ENCODE peak calls at places on chromosomes 2 and 18, in six cellular contexts. One of them, this sample, is unnamed.

GRCh38 chr18:37499008-37499407 is 66.6 kb downstream of the CELF4 start:
- DNase-seq in lower leg skin: no peak
- DNase-seq in cardiac muscle cell: no peak
- DNase-seq in CD4-positive, alpha-beta T cell: no peak
- DNase-seq in SK-N-SH: no peak
- DNase-seq in A549: no peak
- DNase-seq in this sample: no peak

GRCh38 chr18:56770873-56771272 is 119.7 kb downstream of the WDR7 start:
- DNase-seq in lower leg skin: no peak
- DNase-seq in cardiac muscle cell: peak
- DNase-seq in CD4-positive, alpha-beta T cell: no peak
- DNase-seq in SK-N-SH: no peak
- DNase-seq in A549: no peak
- DNase-seq in this sample: no peak

GRCh38 chr2:236769981-236770671 is 200.5 kb downstream of the ACKR3 start:
- DNase-seq in lower leg skin: no peak
- DNase-seq in cardiac muscle cell: peak
- DNase-seq in CD4-positive, alpha-beta T cell: no peak
- DNase-seq in SK-N-SH: no peak
- DNase-seq in A549: peak
- DNase-seq in this sample: no peak

GRCh38 chr2:165720526-165720925 is 73.5 kb downstream of the GALNT3 start:
- DNase-seq in lower leg skin: no peak
- DNase-seq in cardiac muscle cell: peak
- DNase-seq in CD4-positive, alpha-beta T cell: no peak
- DNase-seq in SK-N-SH: no peak
- DNase-seq in A549: no peak
- DNase-seq in this sample: no peak

GRCh38 chr2:60706021-60706420 is 50.0 kb upstream of the PAPOLG start:
- DNase-seq in lower leg skin: no peak
- DNase-seq in cardiac muscle cell: no peak
- DNase-seq in CD4-positive, alpha-beta T cell: no peak
- DNase-seq in SK-N-SH: no peak
- DNase-seq in A549: no peak
- DNase-seq in this sample: no peak

GRCh38 chr2:45283764-45284620 is 274.7 kb upstream of the SIX2 start:
- DNase-seq in lower leg skin: no peak
- DNase-seq in cardiac muscle cell: peak
- DNase-seq in CD4-positive, alpha-beta T cell: no peak
- DNase-seq in SK-N-SH: no peak
- DNase-seq in A549: peak
- DNase-seq in this sample: no peak

GRCh38 chr2:229920011-229920781 is 1.6 kb downstream of the TRIP12 start:
- DNase-seq in lower leg skin: no peak
- DNase-seq in cardiac muscle cell: no peak
- DNase-seq in CD4-positive, alpha-beta T cell: peak
- DNase-seq in SK-N-SH: no peak
- DNase-seq in A549: no peak
- DNase-seq in this sample: peak

GRCh38 chr2:197369228-197369945 is 58.8 kb upstream of the ANKRD44 start:
- DNase-seq in lower leg skin: no peak
- DNase-seq in cardiac muscle cell: peak
- DNase-seq in CD4-positive, alpha-beta T cell: no peak
- DNase-seq in SK-N-SH: no peak
- DNase-seq in A549: no peak
- DNase-seq in this sample: no peak

GRCh38 chr2:143936758-143937562 is 583.0 kb downstream of the ZEB2 start:
- DNase-seq in lower leg skin: no peak
- DNase-seq in cardiac muscle cell: peak
- DNase-seq in CD4-positive, alpha-beta T cell: no peak
- DNase-seq in SK-N-SH: peak
- DNase-seq in A549: peak
- DNase-seq in this sample: no peak

GRCh38 chr2:2708575-2708974 is 377.5 kb upstream of the MYT1L start:
- DNase-seq in lower leg skin: no peak
- DNase-seq in cardiac muscle cell: no peak
- DNase-seq in CD4-positive, alpha-beta T cell: no peak
- DNase-seq in SK-N-SH: peak
- DNase-seq in A549: no peak
- DNase-seq in this sample: no peak

GRCh38 chr2:38074047-38074774 is 1.7 kb downstream of the CYP1B1 start:
- DNase-seq in lower leg skin: no peak
- DNase-seq in cardiac muscle cell: peak
- DNase-seq in CD4-positive, alpha-beta T cell: no peak
- DNase-seq in SK-N-SH: peak
- DNase-seq in A549: peak
- DNase-seq in this sample: no peak

GRCh38 chr2:10678225-10678624 is 11.6 kb downstream of the NOL10 start:
- DNase-seq in lower leg skin: no peak
- DNase-seq in cardiac muscle cell: no peak
- DNase-seq in CD4-positive, alpha-beta T cell: no peak
- DNase-seq in SK-N-SH: no peak
- DNase-seq in A549: no peak
- DNase-seq in this sample: no peak

GRCh38 chr18:62485684-62486083 is 37.1 kb upstream of the ZCCHC2 start:
- DNase-seq in lower leg skin: no peak
- DNase-seq in cardiac muscle cell: peak
- DNase-seq in CD4-positive, alpha-beta T cell: no peak
- DNase-seq in SK-N-SH: no peak
- DNase-seq in A549: peak
- DNase-seq in this sample: no peak

DNA sequence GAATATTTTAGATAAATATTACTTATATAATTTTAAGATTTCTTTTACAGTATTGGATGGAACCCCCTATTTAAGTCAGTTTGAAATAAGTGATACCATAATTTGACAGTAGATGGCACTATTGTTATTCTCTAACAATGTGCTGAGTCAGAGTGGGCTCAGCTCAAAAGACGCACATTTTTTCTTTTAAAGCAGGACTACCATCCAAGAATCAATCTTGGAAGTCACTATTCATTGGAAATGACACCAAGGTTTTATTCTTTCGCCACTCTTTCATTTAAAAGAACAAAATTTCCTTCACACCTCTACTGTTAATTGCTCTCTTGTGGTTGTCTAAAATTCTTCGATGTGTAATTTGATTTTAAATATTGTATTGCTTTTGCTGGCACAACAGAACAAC is 32.6 kb upstream of the SPAG16 start:
- DNase-seq in lower leg skin: no peak
- DNase-seq in cardiac muscle cell: peak
- DNase-seq in CD4-positive, alpha-beta T cell: no peak
- DNase-seq in SK-N-SH: peak
- DNase-seq in A549: peak
- DNase-seq in this sample: no peak
- TF ChIP-seq CTCF in lower leg skin: no peak
- TF ChIP-seq CTCF in cardiac muscle cell: peak
- TF ChIP-seq CTCF in CD4-positive, alpha-beta T cell: peak
- TF ChIP-seq CTCF in SK-N-SH: peak
- TF ChIP-seq CTCF in A549: peak
- TF ChIP-seq CTCF in this sample: peak

GRCh38 chr2:55157474-55157884 is 74.6 kb downstream of the CLHC1 start:
- DNase-seq in lower leg skin: no peak
- DNase-seq in cardiac muscle cell: no peak
- DNase-seq in CD4-positive, alpha-beta T cell: no peak
- DNase-seq in SK-N-SH: peak
- DNase-seq in A549: no peak
- DNase-seq in this sample: no peak

GRCh38 chr2:55154525-55155030 is 77.5 kb downstream of the CLHC1 start:
- DNase-seq in lower leg skin: peak
- DNase-seq in cardiac muscle cell: no peak
- DNase-seq in CD4-positive, alpha-beta T cell: no peak
- DNase-seq in SK-N-SH: no peak
- DNase-seq in A549: no peak
- DNase-seq in this sample: no peak

GRCh38 chr2:55155764-55156221 is 76.3 kb downstream of the CLHC1 start:
- DNase-seq in lower leg skin: no peak
- DNase-seq in cardiac muscle cell: peak
- DNase-seq in CD4-positive, alpha-beta T cell: no peak
- DNase-seq in SK-N-SH: no peak
- DNase-seq in A549: no peak
- DNase-seq in this sample: no peak

GRCh38 chr2:55155206-55155605 is 76.9 kb downstream of the CLHC1 start:
- DNase-seq in lower leg skin: no peak
- DNase-seq in cardiac muscle cell: no peak
- DNase-seq in CD4-positive, alpha-beta T cell: no peak
- DNase-seq in SK-N-SH: no peak
- DNase-seq in A549: no peak
- DNase-seq in this sample: no peak

DNA sequence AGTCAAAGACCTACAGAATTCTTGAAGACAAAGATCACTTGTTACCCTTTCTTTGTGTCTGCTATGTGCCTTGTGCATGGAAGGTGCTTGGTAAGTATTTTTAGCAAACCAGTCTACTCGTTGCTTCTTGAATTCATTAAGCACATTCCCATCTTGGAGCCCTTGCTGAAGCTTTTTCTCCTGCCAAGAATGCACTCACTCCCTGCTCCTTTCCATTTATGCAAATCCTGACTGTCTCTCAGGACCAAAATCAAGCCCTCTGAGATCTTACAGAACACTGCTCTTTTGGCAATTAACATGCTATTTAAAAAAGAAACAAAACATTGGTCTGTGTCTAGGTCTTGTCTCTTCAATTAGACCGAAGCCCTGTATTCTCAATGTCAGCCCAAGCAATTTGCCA is 75.8 kb downstream of the CLHC1 start:
- DNase-seq in lower leg skin: no peak
- DNase-seq in cardiac muscle cell: peak
- DNase-seq in CD4-positive, alpha-beta T cell: no peak
- DNase-seq in SK-N-SH: no peak
- DNase-seq in A549: no peak
- DNase-seq in this sample: no peak
- TF ChIP-seq CTCF in lower leg skin: no peak
- TF ChIP-seq CTCF in cardiac muscle cell: no peak
- TF ChIP-seq CTCF in CD4-positive, alpha-beta T cell: no peak
- TF ChIP-seq CTCF in SK-N-SH: no peak
- TF ChIP-seq CTCF in A549: no peak
- TF ChIP-seq CTCF in this sample: no peak

DNA sequence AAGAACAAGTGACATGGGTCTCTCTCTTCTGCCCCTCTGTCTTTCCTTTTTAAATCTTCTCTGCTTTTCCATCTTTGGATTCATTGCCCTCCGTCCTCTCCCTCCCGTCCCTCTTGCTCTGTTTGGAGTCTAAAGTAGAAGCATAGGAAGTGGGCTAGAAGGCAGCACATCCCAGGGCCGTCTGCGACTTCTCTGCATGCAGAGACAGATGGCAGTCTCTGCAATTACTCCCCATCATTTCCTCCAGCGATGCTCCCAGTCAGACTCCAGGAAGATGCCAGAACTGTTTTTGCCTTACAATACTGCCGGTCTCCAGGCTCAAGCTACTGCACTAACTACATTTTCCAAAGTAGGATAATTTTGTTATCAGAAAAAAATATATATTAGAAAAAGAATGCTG is 35.2 kb upstream of the LPIN2 start:
- DNase-seq in lower leg skin: no peak
- DNase-seq in cardiac muscle cell: no peak
- DNase-seq in CD4-positive, alpha-beta T cell: no peak
- DNase-seq in SK-N-SH: peak
- DNase-seq in A549: no peak
- DNase-seq in this sample: no peak
- TF ChIP-seq CTCF in lower leg skin: no peak
- TF ChIP-seq CTCF in cardiac muscle cell: no peak
- TF ChIP-seq CTCF in CD4-positive, alpha-beta T cell: no peak
- TF ChIP-seq CTCF in SK-N-SH: no peak
- TF ChIP-seq CTCF in A549: no peak
- TF ChIP-seq CTCF in this sample: no peak

DNA sequence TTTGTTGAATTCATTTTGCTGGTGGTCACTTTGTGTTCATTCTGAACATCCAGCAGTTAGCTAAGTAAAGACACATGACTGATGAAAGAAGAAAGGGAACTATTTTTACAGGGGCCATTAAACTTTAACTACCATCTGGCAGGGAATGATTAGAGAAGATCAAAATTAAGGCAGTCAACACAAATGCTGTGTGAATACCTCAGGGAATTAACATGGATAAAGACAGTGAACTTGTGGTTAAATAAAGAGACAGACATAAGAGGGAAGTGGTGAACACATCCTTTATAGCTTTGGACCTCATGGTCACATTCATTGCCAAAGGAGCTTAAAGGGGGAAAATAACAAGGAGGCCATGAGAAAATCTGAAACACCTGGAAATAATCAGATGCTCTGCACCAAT is 52.6 kb upstream of the ATP5MC3 start:
- DNase-seq in lower leg skin: no peak
- DNase-seq in cardiac muscle cell: no peak
- DNase-seq in CD4-positive, alpha-beta T cell: no peak
- DNase-seq in SK-N-SH: no peak
- DNase-seq in A549: no peak
- DNase-seq in this sample: no peak
- TF ChIP-seq CTCF in lower leg skin: no peak
- TF ChIP-seq CTCF in cardiac muscle cell: no peak
- TF ChIP-seq CTCF in CD4-positive, alpha-beta T cell: no peak
- TF ChIP-seq CTCF in SK-N-SH: no peak
- TF ChIP-seq CTCF in A549: no peak
- TF ChIP-seq CTCF in this sample: no peak

GRCh38 chr2:71530987-71531332 is 77.6 kb downstream of the DYSF start:
- DNase-seq in lower leg skin: no peak
- DNase-seq in cardiac muscle cell: no peak
- DNase-seq in CD4-positive, alpha-beta T cell: no peak
- DNase-seq in SK-N-SH: no peak
- DNase-seq in A549: no peak
- DNase-seq in this sample: no peak
- TF ChIP-seq CTCF in lower leg skin: no peak
- TF ChIP-seq CTCF in cardiac muscle cell: no peak
- TF ChIP-seq CTCF in CD4-positive, alpha-beta T cell: peak
- TF ChIP-seq CTCF in SK-N-SH: peak
- TF ChIP-seq CTCF in A549: no peak
- TF ChIP-seq CTCF in this sample: no peak

DNA sequence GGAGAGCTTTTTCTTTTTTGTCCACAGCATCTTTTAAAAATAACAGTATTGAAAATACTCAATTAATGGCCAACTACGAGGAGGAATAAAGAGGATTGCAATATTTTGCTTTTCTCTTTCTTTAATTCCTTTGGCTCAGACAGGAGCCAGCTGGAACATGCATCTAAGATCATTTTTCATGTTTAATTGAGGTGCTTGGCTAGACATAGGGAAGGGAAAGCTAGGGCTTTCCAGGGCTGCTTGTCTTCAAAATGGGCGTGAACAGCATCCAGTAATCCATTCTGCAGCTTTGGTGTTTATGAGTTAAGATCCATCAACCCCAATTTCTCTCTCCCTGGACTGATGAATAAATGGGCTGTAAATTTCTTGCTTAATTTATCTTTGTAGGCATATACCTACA is 323.0 kb downstream of the PTPRM start:
- DNase-seq in lower leg skin: no peak
- DNase-seq in cardiac muscle cell: no peak
- DNase-seq in CD4-positive, alpha-beta T cell: no peak
- DNase-seq in SK-N-SH: no peak
- DNase-seq in A549: no peak
- DNase-seq in this sample: no peak
- TF ChIP-seq CTCF in lower leg skin: no peak
- TF ChIP-seq CTCF in cardiac muscle cell: no peak
- TF ChIP-seq CTCF in CD4-positive, alpha-beta T cell: no peak
- TF ChIP-seq CTCF in SK-N-SH: no peak
- TF ChIP-seq CTCF in A549: no peak
- TF ChIP-seq CTCF in this sample: no peak

This sample was measured in natural killer cell.